ENCODE peak calls at places on chromosomes 3 and 15, in four cellular contexts. R, L, Y and K are unnamed samples.

GRCh38 chr3:191688756-191689433 is 227.9 kb downstream of the PYDC2 start:
- DNase-seq in R (no peak), L (no peak), Y (no peak), K (no peak)

GRCh38 chr3:33117461-33117860 is 3.6 kb downstream of the CRTAP start:
- DNase-seq in Y (no peak), R (no peak), L (no peak), K (no peak)

GRCh38 chr3:194274424-194275085 is 76.6 kb downstream of the CPN2 start:
- DNase-seq in L (peak), R (no peak), Y (no peak), K (no peak)

GRCh38 chr3:42101048-42101447 is 9.9 kb downstream of the TRAK1 start:
- DNase-seq in Y (no peak), L (peak), R (no peak), K (peak)

GRCh38 chr15:92829875-92830274 is 70.2 kb upstream of the CHD2 start:
- DNase-seq in Y (no peak), L (no peak), R (no peak), K (no peak)

GRCh38 chr3:10432156-10432845 is 73.1 kb downstream of the ATP2B2 start:
- DNase-seq in Y (no peak), R (no peak), L (no peak), K (no peak)

GRCh38 chr15:68001811-68002210 is 52.3 kb upstream of the PIAS1 start:
- DNase-seq in L (no peak), R (no peak), Y (no peak), K (no peak)

GRCh38 chr3:153670577-153670976 is 450.6 kb upstream of the ARHGEF26 start:
- DNase-seq in L (no peak), R (no peak), Y (no peak), K (no peak)

GRCh38 chr15:100383302-100384107 is 41.7 kb upstream of the ADAMTS17 start:
- DNase-seq in R (peak), L (no peak), Y (no peak), K (no peak)

GRCh38 chr3:155069729-155070128 is 10.4 kb upstream of the MME start:
- DNase-seq in R (no peak), Y (no peak), L (peak), K (peak)

GRCh38 chr3:44954962-44955361 is 21.0 kb downstream of the ZDHHC3 start:
- DNase-seq in L (peak), R (no peak), Y (no peak), K (peak)

GRCh38 chr3:100634493-100635272 is 25.3 kb downstream of the ADGRG7 start:
- DNase-seq in R (no peak), Y (no peak), L (peak), K (peak)

GRCh38 chr3:97863025-97863424 is 41.2 kb downstream of the CRYBG3 start:
- DNase-seq in L (no peak), R (no peak), Y (no peak), K (peak)

GRCh38 chr15:84826369-84826823 is 9.2 kb downstream of the ALPK3 start:
- DNase-seq in R (peak), Y (no peak), L (no peak), K (no peak)

GRCh38 chr3:143081844-143082778 is 37.5 kb upstream of the CHST2 start:
- DNase-seq in R (no peak), Y (no peak), L (no peak), K (no peak)

GRCh38 chr3:71056327-71056726 is 527.2 kb downstream of the FOXP1 start:
- DNase-seq in L (no peak), R (no peak), Y (no peak), K (peak)

GRCh38 chr3:146065573-146066006 is 95.4 kb downstream of the PLOD2 start:
- DNase-seq in L (peak), Y (peak), R (no peak), K (peak)

GRCh38 chr3:88149146-88149515 is 628 bp upstream of the C3orf38 start:
- DNase-seq in L (no peak), Y (no peak), R (no peak), K (peak)

GRCh38 chr3:185317674-185318073 is 45.3 kb upstream of the MAP3K13 start:
- DNase-seq in Y (no peak), L (no peak), R (no peak), K (no peak)

GRCh38 chr3:79255696-79256095 is 512.1 kb downstream of the ROBO1 start:
- DNase-seq in L (no peak), Y (no peak), R (no peak), K (no peak)

GRCh38 chr3:12367346-12367745 is 78.5 kb downstream of the PPARG start:
- DNase-seq in Y (no peak), L (no peak), R (no peak), K (no peak)

GRCh38 chr3:185200639-185201038 is 47.8 kb upstream of the C3orf70 start:
- DNase-seq in R (no peak), L (no peak), Y (no peak), K (peak)

DNA sequence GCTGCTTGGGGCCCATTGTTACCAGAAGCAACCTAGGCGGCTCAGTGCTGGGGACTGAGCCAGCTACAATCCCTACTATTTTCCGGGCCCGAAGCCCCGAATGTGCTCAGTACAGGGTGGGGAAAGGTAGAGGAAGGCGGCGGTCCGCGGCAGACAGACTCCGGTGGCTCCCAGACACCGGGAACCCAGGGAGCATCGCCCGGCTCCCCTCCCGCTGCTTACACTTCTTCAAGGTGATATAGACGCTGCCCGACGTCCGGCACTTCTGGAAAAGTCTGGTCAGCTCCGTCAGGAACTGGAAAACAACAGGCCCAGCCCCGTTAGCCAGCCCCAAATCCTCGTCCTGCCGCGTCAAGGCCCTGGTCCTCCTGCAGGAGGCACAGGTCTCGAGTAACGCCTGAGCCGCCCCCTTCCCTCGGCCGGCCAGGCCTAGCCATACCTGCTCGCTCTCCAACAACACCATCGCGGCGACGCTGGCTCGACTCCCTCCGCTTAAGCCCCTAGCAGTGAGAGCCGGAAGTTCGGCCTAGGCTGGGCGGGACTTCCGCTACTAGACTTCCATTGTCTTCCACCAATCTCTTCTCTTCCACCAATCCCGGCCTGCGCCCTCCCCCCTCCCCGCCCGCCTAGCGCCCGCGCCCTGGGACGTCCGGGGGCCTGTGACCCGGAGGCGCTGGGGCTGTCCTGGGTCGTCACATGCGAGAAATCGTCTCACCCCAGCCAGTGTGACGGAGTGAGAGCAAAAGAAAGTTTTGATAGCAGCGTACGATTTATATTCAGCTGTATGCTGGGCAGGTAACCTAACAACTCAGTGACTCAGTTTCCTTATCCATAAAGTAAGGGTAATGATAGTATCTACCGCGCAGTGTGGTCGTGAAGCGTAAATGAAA is at the start of gene SRP14:
- DNase-seq in L (peak), R (peak), Y (peak), K (peak)
- H4K91ac ChIP-seq in L (peak), R (no peak), Y (peak), K (peak)

DNA sequence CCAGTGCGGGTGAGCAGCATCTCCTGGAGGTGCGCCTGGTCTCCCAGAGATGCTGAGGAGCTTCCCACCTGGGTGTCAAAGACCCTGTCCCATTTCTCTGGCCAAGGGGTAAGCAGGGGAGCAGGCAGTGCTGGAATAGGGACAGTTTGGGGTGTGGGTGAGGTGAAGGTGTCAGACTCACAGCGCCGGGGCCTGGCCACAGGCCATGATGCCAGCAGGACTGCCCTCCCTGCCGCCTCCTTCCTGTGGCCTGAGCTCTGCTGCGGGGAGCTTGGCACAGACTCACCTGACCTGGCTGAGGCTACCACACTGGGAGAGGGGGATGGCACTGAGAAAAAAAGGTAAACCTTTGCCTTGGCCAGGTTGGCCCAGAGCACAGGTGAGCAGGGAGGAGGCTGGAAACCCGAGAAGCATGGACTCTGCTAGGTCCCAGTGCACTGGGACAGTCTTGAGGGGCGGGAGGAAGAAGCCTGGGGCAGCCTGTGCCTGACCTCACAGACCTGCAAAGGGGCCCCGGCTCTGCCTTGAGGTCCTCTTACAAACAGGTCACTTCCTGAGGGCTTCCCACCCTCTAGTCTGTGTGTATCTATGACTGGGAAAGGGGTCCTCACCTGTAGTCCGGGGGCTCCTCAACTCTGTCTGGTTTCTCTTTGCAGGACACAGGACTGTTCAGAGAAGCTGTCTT is 28.2 kb downstream of the GRAMD2A start:
- DNase-seq in R (no peak), L (no peak), Y (no peak), K (no peak)
- H4K91ac ChIP-seq in R (no peak), L (no peak), Y (no peak), K (no peak)

DNA sequence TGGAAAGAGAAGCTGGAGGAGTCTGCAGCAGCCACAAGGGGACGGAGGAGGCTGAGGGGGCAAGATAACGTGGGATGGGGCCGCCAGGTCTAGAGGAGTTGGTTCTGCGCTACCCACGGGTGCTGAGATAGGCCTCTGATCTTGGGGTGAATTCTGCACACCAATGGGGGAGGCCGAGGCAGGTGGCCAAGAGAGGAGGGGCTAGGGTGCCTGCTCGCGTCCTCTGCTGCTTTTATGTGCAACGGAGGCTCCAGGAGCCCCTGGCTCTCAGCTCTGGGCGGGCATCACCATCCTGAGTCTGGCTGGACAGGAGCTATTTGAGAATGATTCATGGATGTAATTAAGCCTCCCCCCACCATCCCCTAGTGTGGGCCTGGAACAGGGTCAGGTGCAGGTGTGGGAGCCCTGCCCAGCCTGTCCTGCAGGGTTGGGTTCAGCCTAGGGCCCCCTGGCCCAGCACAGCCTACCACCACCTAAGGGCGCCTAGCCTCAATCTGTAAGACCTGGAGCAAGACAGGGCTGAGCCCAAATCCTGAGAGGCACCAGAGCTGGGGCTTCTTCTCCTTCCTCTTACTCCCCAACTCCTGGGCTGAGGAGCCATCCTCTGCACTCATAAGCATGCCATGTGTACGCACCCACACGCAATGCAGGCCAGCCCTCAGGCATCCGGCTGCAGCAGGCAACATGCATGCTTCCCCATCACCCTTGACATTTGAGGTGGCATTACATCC is 32.3 kb upstream of the SEMA3F start:
- DNase-seq in Y (no peak), R (no peak), L (no peak), K (no peak)
- H4K91ac ChIP-seq in Y (peak), R (no peak), L (peak), K (no peak)

DNA sequence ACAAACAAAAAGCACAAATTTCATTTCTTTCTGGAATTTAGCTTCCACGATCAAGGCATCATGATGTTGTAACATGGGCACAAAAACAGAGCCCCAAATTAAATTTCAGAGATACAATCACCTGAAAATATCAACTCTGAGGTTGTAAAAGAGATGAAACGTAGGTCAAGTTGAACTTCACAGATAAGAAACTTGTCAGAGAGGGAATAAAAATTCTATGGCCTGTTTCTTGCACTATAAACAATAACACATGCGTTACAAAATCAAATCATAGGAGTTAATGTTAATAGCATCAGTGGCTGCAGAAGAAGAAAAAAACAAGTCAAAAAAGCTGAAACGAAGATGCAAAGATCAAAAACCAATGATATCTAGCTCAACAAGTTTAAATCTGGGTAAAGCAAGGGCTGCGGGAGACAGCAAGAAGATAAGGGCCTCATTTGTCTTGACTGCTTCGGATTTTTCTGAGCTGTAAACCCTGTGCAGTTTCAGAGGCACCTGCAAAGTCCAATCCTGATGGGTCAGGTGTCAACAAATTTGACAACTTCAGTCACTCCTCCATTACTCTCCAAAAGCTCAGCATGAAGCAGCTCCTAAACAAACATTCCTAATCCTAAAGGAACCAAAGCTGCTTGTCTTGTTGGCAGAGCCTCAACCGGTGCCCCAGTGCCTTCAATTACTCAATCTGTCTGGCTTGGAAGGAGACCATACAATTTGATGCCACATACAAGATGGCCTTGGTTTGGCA is 219.8 kb downstream of the STT3B start:
- DNase-seq in Y (no peak), L (no peak), R (no peak), K (no peak)
- H4K91ac ChIP-seq in Y (no peak), L (no peak), R (no peak), K (no peak)